ENCODE peak calls at places on chromosomes 16 and 17, in eight cellular contexts. I is GM12878, N is GM12891, D is HCT116, P is upper lobe of left lung, K is suprapubic skin, Q is esophagus muscularis mucosa, T is breast epithelium. W is an unnamed sample.

GRCh38 chr16:65947951-65948350 is 418.5 kb upstream of the CDH5 start:
- DNase-seq in P (no peak), N (no peak), K (no peak), I (no peak), T (no peak), Q (no peak), D (no peak), W (no peak)

GRCh38 chr16:85004587-85005205 is 6.6 kb downstream of the ZDHHC7 start:
- DNase-seq in D (no peak), T (no peak), I (no peak), K (no peak), P (peak), Q (no peak), N (no peak), W (no peak)

GRCh38 chr17:285751-286422 is 66.7 kb downstream of the RPH3AL start:
- DNase-seq in T (no peak), D (no peak), I (no peak), K (peak), P (peak), Q (no peak), N (no peak), W (no peak)

GRCh38 chr16:64907844-64908243 is 214.0 kb downstream of the CDH11 start:
- DNase-seq in P (no peak), D (no peak), T (no peak), N (no peak), K (no peak), I (no peak), Q (no peak), W (no peak)

GRCh38 chr17:82435103-82435502 is 15.4 kb downstream of the CYBC1 start:
- DNase-seq in T (no peak), K (peak), N (no peak), I (no peak), D (no peak), Q (no peak), P (no peak), W (no peak)

GRCh38 chr17:17698371-17698770 is 17.1 kb downstream of the RAI1 start:
- DNase-seq in P (no peak), K (no peak), N (no peak), T (no peak), Q (no peak), I (no peak), D (no peak), W (no peak)

GRCh38 chr16:68084504-68085258 is 489 bp upstream of the NFATC3 start:
- DNase-seq in I (peak), Q (peak), T (peak), N (peak), K (peak), D (no peak), P (peak), W (peak)

GRCh38 chr17:59373879-59374495 is 42.5 kb downstream of the YPEL2 start:
- DNase-seq in Q (no peak), D (no peak), T (no peak), P (no peak), K (no peak), I (no peak), N (no peak), W (no peak)

GRCh38 chr17:71461504-71462197 is 659.2 kb upstream of the SOX9 start:
- DNase-seq in D (no peak), P (no peak), K (no peak), Q (no peak), I (no peak), T (no peak), N (no peak), W (no peak)

GRCh38 chr16:86854895-86855294 is 276.5 kb downstream of the FOXL1 start:
- DNase-seq in P (no peak), T (no peak), K (no peak), Q (no peak), I (no peak), D (no peak), N (no peak), W (no peak)

GRCh38 chr17:19336938-19337711 is 25.4 kb downstream of the B9D1 start:
- DNase-seq in P (peak), D (no peak), K (no peak), T (no peak), Q (no peak), I (no peak), N (no peak), W (no peak)

GRCh38 chr17:43588121-43588520 is 42.0 kb upstream of the ETV4 start:
- DNase-seq in Q (no peak), T (no peak), I (no peak), N (no peak), K (no peak), D (no peak), P (no peak), W (no peak)

GRCh38 chr17:11944587-11944986 is 52.7 kb downstream of the ZNF18 start:
- DNase-seq in N (no peak), T (no peak), I (no peak), P (no peak), D (peak), Q (no peak), K (no peak), W (no peak)

DNA sequence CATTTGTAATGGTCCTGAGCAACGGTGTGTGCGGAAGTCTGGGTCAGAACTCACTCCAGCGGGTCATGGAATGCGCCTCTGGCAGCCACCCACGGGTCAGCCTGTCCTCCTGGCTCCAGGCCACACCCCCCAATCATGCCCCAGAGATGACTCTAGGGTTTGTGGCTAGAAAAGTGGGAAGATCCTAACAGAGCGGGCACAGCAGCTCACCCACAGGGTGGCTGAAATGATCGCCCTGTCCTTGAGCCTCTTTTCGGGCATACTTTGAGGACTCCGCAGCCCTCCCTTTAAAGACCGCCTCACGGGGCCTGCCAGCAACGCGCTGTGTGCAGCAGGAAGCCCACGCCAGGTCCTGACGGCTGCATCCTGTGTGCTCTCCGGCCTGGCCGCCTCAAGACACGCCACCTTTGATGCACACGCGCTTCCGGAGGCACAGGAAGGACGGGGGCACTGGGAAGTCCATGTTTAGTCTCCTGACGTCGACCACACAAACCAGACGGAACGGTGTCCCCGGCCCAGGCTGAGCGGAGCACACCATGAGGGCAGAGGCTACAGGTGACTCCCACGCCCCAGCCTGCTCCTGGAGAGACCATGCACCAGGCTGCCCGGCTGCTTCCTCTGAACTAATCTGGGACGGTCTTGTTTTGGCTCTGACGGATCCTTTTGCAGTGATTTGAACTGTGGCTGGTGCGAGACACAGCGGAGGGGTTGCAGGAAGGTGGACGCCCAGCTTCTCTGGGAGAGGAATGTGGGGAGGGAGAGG is 92.9 kb downstream of the TBC1D16 start:
- DNase-seq in N (no peak), Q (no peak), P (peak), K (peak), I (no peak), D (no peak), T (no peak), W (no peak)
- TF ChIP-seq POLR2A in N (no peak), Q (no peak), P (no peak), K (no peak), I (no peak), D (no peak), T (no peak), W (no peak)

DNA sequence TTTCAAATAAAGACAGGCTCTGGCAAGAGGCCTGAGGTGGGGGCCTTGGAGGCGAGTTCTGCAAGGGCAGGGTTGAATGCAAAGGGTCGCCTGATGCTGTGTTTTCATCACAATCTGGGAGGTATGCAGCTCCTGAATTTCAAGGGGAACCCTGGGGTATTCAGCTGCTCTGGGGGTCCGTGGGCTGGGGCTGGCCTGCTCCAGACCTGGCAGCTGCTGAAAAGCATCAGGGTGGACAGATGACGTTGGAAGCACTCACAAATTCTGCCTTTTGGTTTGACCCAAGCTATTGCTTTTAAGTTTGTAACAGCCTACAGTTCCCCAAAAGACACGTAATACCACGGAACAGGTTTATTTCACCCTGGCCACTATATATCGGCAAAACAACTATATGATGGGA is 1.3 kb downstream of the DNAH17 start:
- DNase-seq in N (no peak), I (no peak), D (no peak), T (no peak), K (no peak), Q (no peak), P (no peak), W (no peak)
- TF ChIP-seq POLR2AphosphoS5 in N (no peak), I (no peak), D (no peak), T (no peak), K (no peak), Q (no peak), P (no peak), W (no peak)

DNA sequence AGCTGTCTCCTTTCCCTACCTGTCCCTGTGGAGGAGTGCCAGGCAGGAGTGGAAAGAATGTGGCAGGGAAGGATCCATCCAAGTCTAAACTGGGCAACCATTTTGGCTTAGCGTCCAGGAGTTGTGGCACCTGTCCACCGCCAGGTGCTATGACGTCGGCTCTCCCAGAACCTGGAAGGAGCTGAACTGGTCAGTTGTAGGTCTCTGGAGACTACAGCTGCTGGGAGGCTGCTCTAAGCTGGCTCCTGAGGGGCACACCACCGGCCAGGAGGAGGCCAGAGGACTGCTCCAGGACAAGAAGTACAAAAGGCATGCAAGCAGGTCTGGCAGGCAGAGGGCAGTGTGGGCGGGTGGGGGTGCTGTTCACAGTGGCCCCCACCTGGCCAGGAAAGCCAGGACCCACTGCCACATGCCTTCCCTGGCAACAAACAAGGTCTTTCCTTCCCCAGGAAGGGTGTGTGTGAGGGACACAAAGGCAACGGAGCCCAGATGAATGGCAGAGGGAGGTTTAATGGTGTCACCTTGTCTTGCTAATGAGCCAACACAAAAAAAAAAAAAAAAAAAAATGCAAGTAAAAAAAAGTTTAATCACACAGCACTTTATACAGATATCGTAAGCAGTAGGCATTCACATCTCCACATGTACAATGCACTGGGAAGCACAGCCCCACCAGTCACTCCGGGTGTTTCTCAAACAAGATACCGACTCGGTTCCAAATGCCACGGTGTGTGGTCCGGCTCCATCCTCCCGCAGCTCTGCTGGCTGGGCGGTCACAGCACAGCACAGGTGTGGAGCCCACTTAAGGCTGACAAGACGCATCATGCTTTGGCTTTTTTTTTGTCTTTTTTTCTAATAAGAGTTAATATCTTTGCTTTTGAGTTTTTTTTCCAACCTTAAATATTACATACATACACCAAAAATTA is 4.8 kb downstream of the SPHK1 start:
- DNase-seq in D (no peak), I (no peak), N (no peak), T (peak), Q (no peak), P (no peak), K (no peak), W (no peak)
- TF ChIP-seq POLR2A in D (no peak), I (no peak), N (no peak), T (no peak), Q (no peak), P (no peak), K (no peak), W (no peak)

GRCh38 chr17:65530158-65530984 is 31.1 kb downstream of the AXIN2 start:
- DNase-seq in I (no peak), Q (no peak), N (no peak), K (no peak), T (no peak), P (no peak), D (no peak), W (no peak)
- TF ChIP-seq POLR2AphosphoS5 in I (no peak), Q (no peak), N (no peak), K (no peak), T (no peak), P (no peak), D (no peak), W (no peak)

GRCh38 chr17:2048805-2049204 is 6.1 kb upstream of the HIC1 start:
- DNase-seq in P (no peak), Q (no peak), N (no peak), K (peak), I (no peak), D (no peak), T (no peak), W (no peak)

GRCh38 chr17:2047590-2047989 is 5.8 kb downstream of the OVCA2 start:
- DNase-seq in N (no peak), I (no peak), T (no peak), Q (no peak), D (no peak), P (no peak), K (no peak), W (no peak)

GRCh38 chr17:2050871-2051387 is 4.0 kb upstream of the HIC1 start:
- DNase-seq in N (no peak), D (no peak), Q (no peak), T (no peak), I (no peak), P (no peak), K (no peak), W (no peak)

GRCh38 chr17:2050246-2050866 is 4.5 kb upstream of the HIC1 start:
- DNase-seq in K (peak), Q (peak), I (no peak), N (no peak), P (peak), D (peak), T (peak), W (no peak)

GRCh38 chr17:2049333-2050245 is 5.3 kb upstream of the HIC1 start:
- DNase-seq in Q (peak), T (peak), K (peak), P (peak), D (no peak), I (no peak), N (peak), W (peak)
- TF ChIP-seq POLR2A in Q (no peak), T (no peak), K (no peak), P (no peak), D (no peak), I (peak), N (no peak), W (no peak)

DNA sequence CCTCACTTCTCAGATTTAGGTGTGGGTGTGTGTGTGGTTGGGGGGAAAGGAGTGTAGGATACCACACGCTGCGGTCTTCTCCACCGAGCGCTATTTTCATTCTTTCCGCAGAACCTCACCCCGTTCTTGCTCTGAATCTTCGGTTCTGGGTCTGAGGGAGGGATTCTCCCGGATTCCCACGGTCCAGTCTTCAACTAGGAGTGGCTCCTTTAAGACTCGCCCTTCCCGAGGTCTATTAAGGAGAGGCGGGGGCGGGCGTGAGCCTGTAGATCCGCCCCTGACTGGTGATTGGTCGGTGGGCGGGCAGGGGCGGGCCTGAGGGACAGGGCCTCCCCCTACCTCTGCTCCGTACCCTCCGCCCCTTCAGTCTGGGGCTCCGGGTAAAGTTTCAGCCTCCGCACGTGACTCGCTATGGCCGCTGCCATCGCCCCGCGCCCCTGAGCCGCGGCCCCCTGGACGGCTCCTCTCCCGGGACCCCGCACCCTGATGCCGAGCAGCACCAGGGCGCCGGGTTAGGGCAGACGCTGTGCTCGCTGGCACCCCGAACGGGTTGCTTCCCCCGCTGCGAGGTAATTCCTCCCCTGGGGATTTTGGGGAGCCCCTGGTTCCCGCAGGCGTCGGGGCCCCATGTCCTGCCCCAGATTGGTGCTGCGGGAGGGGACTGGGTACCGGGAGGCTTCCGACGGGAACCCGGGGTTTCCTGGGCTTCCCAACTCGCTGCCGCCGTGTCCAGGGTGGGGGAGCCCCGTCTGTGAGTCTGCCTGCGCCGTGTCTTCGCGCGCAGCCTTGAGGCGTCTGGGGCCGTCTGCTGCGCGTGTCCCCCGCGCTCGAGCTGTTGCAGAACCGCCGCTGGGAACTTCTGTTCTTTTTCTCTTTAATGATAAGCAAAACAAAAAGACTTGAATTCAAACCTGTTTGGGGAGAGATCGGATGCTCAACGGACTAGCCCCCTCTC is 9.2 kb downstream of the RARA start:
- DNase-seq in N (peak), K (peak), D (peak), T (peak), Q (peak), I (peak), P (peak), W (peak)
- TF ChIP-seq POLR2AphosphoS5 in N (no peak), K (no peak), D (peak), T (peak), Q (peak), I (peak), P (peak), W (no peak)

DNA sequence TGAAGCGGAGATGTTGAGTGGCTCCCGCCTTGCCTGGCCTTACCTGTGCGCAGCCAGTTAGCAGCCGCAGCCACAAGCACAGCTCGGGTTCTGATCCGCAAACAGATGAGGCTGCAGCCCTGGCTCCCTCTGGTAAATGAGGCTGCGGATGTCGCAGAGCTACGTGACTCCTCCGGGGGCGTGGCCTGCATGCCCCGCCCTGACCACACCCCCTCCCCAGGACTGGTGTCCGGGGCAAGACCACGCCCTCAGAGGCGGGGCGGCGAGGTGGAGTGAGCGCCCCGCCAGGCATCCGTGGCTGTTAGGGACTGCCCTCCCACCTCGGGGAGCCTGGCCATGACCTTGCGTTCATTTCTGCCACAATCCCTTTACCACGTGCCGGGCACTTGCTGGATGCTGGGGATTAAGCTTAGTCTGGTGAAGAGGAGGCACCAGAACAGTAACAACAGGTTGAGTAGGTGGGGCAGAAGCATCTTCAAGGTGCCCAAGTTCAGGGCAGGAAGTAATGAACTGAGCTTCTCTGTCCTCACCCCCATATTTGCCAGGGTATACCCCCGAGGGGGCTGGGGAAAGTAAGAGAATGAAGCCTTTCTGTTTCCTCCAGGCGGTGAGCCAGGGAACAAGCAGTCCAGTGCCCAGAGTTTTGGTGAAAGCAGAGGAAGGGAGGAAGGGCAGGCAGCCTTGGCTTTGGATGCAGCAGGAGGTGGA is at the start of gene ALDOC:
- DNase-seq in D (peak), Q (peak), P (peak), K (peak), T (peak), N (peak), I (peak), W (peak)
- TF ChIP-seq POLR2A in D (no peak), Q (peak), P (no peak), K (peak), T (peak), N (peak), I (peak), W (peak)

GRCh38 chr16:31131416-31131815 is 4.1 kb downstream of the PRSS8 start:
- DNase-seq in K (no peak), T (no peak), N (no peak), Q (no peak), I (no peak), D (no peak), P (no peak), W (no peak)
- TF ChIP-seq POLR2AphosphoS5 in K (no peak), T (no peak), N (no peak), Q (no peak), I (no peak), D (no peak), P (no peak), W (no peak)

GRCh38 chr17:7573324-7574080 is 5.9 kb upstream of the CD68 start:
- DNase-seq in D (no peak), P (peak), Q (peak), N (peak), I (no peak), T (peak), K (peak), W (peak)
- TF ChIP-seq POLR2A in D (no peak), P (no peak), Q (no peak), N (peak), I (peak), T (no peak), K (peak), W (peak)

GRCh38 chr17:73192894-73193701 is at the start of gene COG1:
- DNase-seq in K (peak), Q (peak), D (peak), P (peak), N (peak), I (no peak), T (peak), W (peak)
- TF ChIP-seq POLR2AphosphoS5 in K (no peak), Q (peak), D (peak), P (peak), N (no peak), I (peak), T (no peak), W (no peak)

W was measured in GM12892.